ENCODE peak calls at places on chromosomes 11 and 22, in four cellular contexts. A, K, T and P are unnamed samples.

GRCh38 chr11:70201876-70202861 is 927 bp upstream of the FADD start:
- DNase-seq in A (no peak), K (no peak), T (no peak), P (no peak)

GRCh38 chr11:129302386-129303101 is 73.1 kb upstream of the BARX2 start:
- DNase-seq in A (no peak), K (no peak), T (no peak), P (no peak)

GRCh38 chr11:122202951-122203456 is 87.0 kb upstream of the BLID start:
- DNase-seq in A (no peak), K (peak; percentile 81), T (peak; percentile 43), P (no peak)

GRCh38 chr22:19998991-19999820 is 17.4 kb downstream of the ARVCF start:
- DNase-seq in A (no peak), K (no peak), T (no peak), P (no peak)

GRCh38 chr11:79081441-79082124 is 359.2 kb downstream of the TENM4 start:
- DNase-seq in A (no peak), K (peak; percentile 19), T (no peak), P (no peak)

GRCh38 chr11:11446562-11446961 is 93.5 kb upstream of the CSNK2A3 start:
- DNase-seq in A (no peak), K (no peak), T (no peak), P (no peak)

GRCh38 chr22:44963055-44963454 is 46.8 kb downstream of the PHF21B start:
- DNase-seq in A (no peak), K (no peak), T (no peak), P (no peak)

GRCh38 chr22:24434472-24435322 is 7.3 kb downstream of the ADORA2A start:
- DNase-seq in A (no peak), K (no peak), T (peak; percentile 70), P (no peak)

GRCh38 chr11:128594246-128594645 is 6.9 kb upstream of the ETS1 start:
- DNase-seq in A (no peak), K (no peak), T (no peak), P (no peak)

GRCh38 chr11:14386895-14387480 is 28.0 kb upstream of the RRAS2 start:
- DNase-seq in A (no peak), K (peak; percentile 58), T (no peak), P (no peak)

GRCh38 chr11:46197421-46197820 is 76.2 kb upstream of the PHF21A start:
- DNase-seq in A (no peak), K (no peak), T (no peak), P (no peak)

GRCh38 chr11:69971741-69972140 is 106.4 kb upstream of the ANO1 start:
- DNase-seq in A (no peak), K (no peak), T (no peak), P (no peak)

GRCh38 chr11:114085965-114086364 is 26.5 kb downstream of the ZBTB16 start:
- DNase-seq in A (no peak), K (no peak), T (no peak), P (no peak)

GRCh38 chr11:34644669-34645406 is 23.9 kb downstream of the EHF start:
- DNase-seq in A (no peak), K (peak; percentile 88), T (no peak), P (no peak)

GRCh38 chr11:43419460-43419859 is 60.7 kb downstream of the TTC17 start:
- DNase-seq in A (no peak), K (peak; percentile 43), T (peak; percentile 21), P (peak; percentile 3)

GRCh38 chr11:131146817-131147490 is 223.5 kb upstream of the NTM start:
- DNase-seq in A (no peak), K (peak; percentile 23), T (no peak), P (no peak)

GRCh38 chr22:36194971-36195370 is 6.6 kb downstream of the APOL4 start:
- DNase-seq in A (no peak), K (peak; percentile 68), T (peak; percentile 39), P (peak; percentile 32)

GRCh38 chr11:1655168-1656060 is 25.8 kb downstream of the KRTAP5-5 start:
- DNase-seq in A (no peak), K (no peak), T (no peak), P (no peak)

GRCh38 chr11:33920838-33921613 is 29.1 kb upstream of the LMO2 start:
- DNase-seq in A (no peak), K (peak; percentile 34), T (no peak), P (no peak)

GRCh38 chr22:42353883-42354727 is 78.1 kb downstream of the NFAM1 start:
- DNase-seq in A (no peak), K (peak; percentile 49), T (no peak), P (no peak)

GRCh38 chr22:23745780-23746179 is 5.1 kb downstream of the ZNF70 start:
- DNase-seq in A (no peak), K (no peak), T (no peak), P (no peak)

GRCh38 chr11:16739326-16739875 is 954 bp downstream of the C11orf58 start:
- DNase-seq in A (no peak), K (no peak), T (no peak), P (no peak)

GRCh38 chr22:41565403-41566054 is 4.7 kb downstream of the CSDC2 start:
- DNase-seq in A (no peak), K (peak; percentile 90), T (no peak), P (peak; percentile 28)

GRCh38 chr11:35539781-35540281 is 14.4 kb upstream of the PAMR1 start:
- DNase-seq in A (no peak), K (peak; percentile 79), T (no peak), P (no peak)

GRCh38 chr11:41879186-41879738 is 419.8 kb upstream of the LRRC4C start:
- DNase-seq in A (no peak), K (peak; percentile 2), T (no peak), P (no peak)

GRCh38 chr11:47235163-47235562 is 13.5 kb downstream of the ACP2 start:
- DNase-seq in A (no peak), K (no peak), T (no peak), P (no peak)

GRCh38 chr11:15342163-15342562 is 227.4 kb downstream of the INSC start:
- DNase-seq in A (no peak), K (no peak), T (no peak), P (no peak)

GRCh38 chr11:114060402-114061052 is 1.0 kb downstream of the ZBTB16 start:
- DNase-seq in A (no peak), K (peak; percentile 10), T (no peak), P (no peak)

GRCh38 chr22:46053563-46054090 is 76.7 kb upstream of the WNT7B start:
- DNase-seq in A (no peak), K (peak; percentile 65), T (peak; percentile 64), P (no peak)

GRCh38 chr11:32137263-32137662 is 46.4 kb downstream of the RCN1 start:
- DNase-seq in A (no peak), K (peak; percentile 98), T (no peak), P (peak; percentile 87)

GRCh38 chr11:4882543-4882942 is 843 bp downstream of the OR51T1 start:
- DNase-seq in A (no peak), K (no peak), T (no peak), P (no peak)

GRCh38 chr11:72039108-72039850 is 40.6 kb downstream of the IL18BP start:
- DNase-seq in A (no peak), K (peak; percentile 31), T (no peak), P (no peak)

GRCh38 chr11:35602160-35602793 is 16.0 kb upstream of the FJX1 start:
- DNase-seq in A (no peak), K (no peak), T (no peak), P (no peak)

GRCh38 chr11:46369458-46370152 is 11.9 kb upstream of the MDK start:
- DNase-seq in A (peak; percentile 39), K (peak; percentile 91), T (peak; percentile 71), P (no peak)

GRCh38 chr11:1226226-1226961 is 3.5 kb downstream of the MUC5B start:
- DNase-seq in A (no peak), K (no peak), T (no peak), P (no peak)

GRCh38 chr11:16512842-16513241 is 156.5 kb upstream of the SOX6 start:
- DNase-seq in A (no peak), K (no peak), T (no peak), P (no peak)

GRCh38 chr11:36231300-36231699 is 57.9 kb downstream of the COMMD9 start:
- DNase-seq in A (no peak), K (peak; percentile 53), T (no peak), P (no peak)

GRCh38 chr11:8354622-8355417 is 91.1 kb upstream of the LMO1 start:
- DNase-seq in A (peak; percentile 74), K (no peak), T (no peak), P (no peak)